ENCODE peak calls at places on chromosomes 4 and X, in four cellular contexts. K is NCI-H1105, U is smooth muscle cell of the brain vasculature, B is amniotic stem cell. O is an unnamed sample.

GRCh38 chrX:100674705-100675104 is 30.7 kb downstream of the SRPX2 start:
- DNase-seq in K (no peak), U (no peak), B (no peak), O (no peak)

GRCh38 chr4:5976921-5977320 is 41.3 kb downstream of the C4orf50 start:
- DNase-seq in K (no peak), U (no peak), B (no peak), O (no peak)

GRCh38 chrX:140467211-140467610 is 37.7 kb downstream of the SOX3 start:
- DNase-seq in K (no peak), U (no peak), B (no peak), O (no peak)

GRCh38 chr4:7798215-7798995 is 141.3 kb downstream of the AFAP1 start:
- DNase-seq in K (no peak), U (no peak), B (no peak), O (no peak)

GRCh38 chr4:115293093-115293462 is 179.7 kb upstream of the NDST4 start:
- DNase-seq in K (no peak), U (no peak), B (no peak), O (no peak)

GRCh38 chr4:64807821-64808220 is 398.6 kb upstream of the TECRL start:
- DNase-seq in K (no peak), U (no peak), B (no peak), O (no peak)

GRCh38 chrX:40170830-40171512 is 73.2 kb upstream of the BCOR start:
- DNase-seq in K (peak), U (no peak), B (no peak), O (no peak)

GRCh38 chr4:105158837-105159236 is 12.2 kb downstream of the TET2 start:
- DNase-seq in K (no peak), U (no peak), B (no peak), O (no peak)

GRCh38 chr4:141853091-141853734 is 216.8 kb downstream of the IL15 start:
- DNase-seq in K (peak), U (no peak), B (no peak), O (peak)

GRCh38 chrX:10828640-10829039 is 208.3 kb upstream of the MID1 start:
- DNase-seq in K (peak), U (no peak), B (no peak), O (peak)

GRCh38 chrX:125727117-125727516 is 407.4 kb downstream of the TEX13C start:
- DNase-seq in K (no peak), U (no peak), B (no peak), O (no peak)

GRCh38 chrX:20593836-20594235 is 327.1 kb upstream of the RPS6KA3 start:
- DNase-seq in K (no peak), U (no peak), B (no peak), O (no peak)

GRCh38 chrX:129572422-129572821 is 32.4 kb downstream of the OCRL start:
- DNase-seq in K (no peak), U (no peak), B (no peak), O (no peak)

GRCh38 chr4:143306788-143307187 is 29.9 kb upstream of the GAB1 start:
- DNase-seq in K (no peak), U (no peak), B (no peak), O (no peak)

GRCh38 chrX:112521658-112522057 is 158.1 kb downstream of the LHFPL1 start:
- DNase-seq in K (no peak), U (no peak), B (no peak), O (no peak)

GRCh38 chr4:7462509-7462971 is 27.8 kb upstream of the PSAPL1 start:
- DNase-seq in K (peak), U (no peak), B (no peak), O (peak)

GRCh38 chr4:61079427-61079826 is 120.7 kb upstream of the ADGRL3 start:
- DNase-seq in K (no peak), U (no peak), B (no peak), O (no peak)

GRCh38 chr4:35511851-35512250 is 732.5 kb downstream of the ARAP2 start:
- DNase-seq in K (no peak), U (no peak), B (no peak), O (no peak)

GRCh38 chrX:115642895-115643530 is 82.0 kb downstream of the PLS3 start:
- DNase-seq in K (no peak), U (peak), B (peak), O (peak)

GRCh38 chr4:167234388-167234881 is at the start of gene SPOCK3:
- DNase-seq in K (peak), U (no peak), B (peak), O (peak)

GRCh38 chrX:358651-359143 is 28.0 kb downstream of the PPP2R3B start:
- DNase-seq in K (no peak), U (no peak), B (no peak), O (no peak)

GRCh38 chr4:110172972-110173371 is 25.4 kb downstream of the ELOVL6 start:
- DNase-seq in K (no peak), U (no peak), B (no peak), O (peak)

GRCh38 chr4:136651932-136652331 is 880.4 kb downstream of the PCDH18 start:
- DNase-seq in K (no peak), U (no peak), B (no peak), O (no peak)